ENCODE peak calls at places on chromosomes 1 and 21, in ten cellular contexts. One of them, this sample, is unnamed.

GRCh38 chr1:167893798-167894197 is 20.1 kb downstream of the ADCY10 start:
- DNase-seq in adrenal gland: no peak
- DNase-seq in testis: no peak
- DNase-seq in breast epithelium: no peak
- DNase-seq in HCT116: no peak
- DNase-seq in IMR-90: no peak
- DNase-seq in transverse colon: no peak
- DNase-seq in heart left ventricle: no peak
- DNase-seq in uterus: no peak
- DNase-seq in A549: no peak
- DNase-seq in this sample: no peak

GRCh38 chr1:53061859-53062714 is at the start of gene PODN:
- DNase-seq in uterus: peak; percentile 80
- DNase-seq in adrenal gland: no peak
- DNase-seq in testis: peak; percentile 71
- DNase-seq in A549: no peak
- DNase-seq in heart left ventricle: peak; percentile 73
- DNase-seq in breast epithelium: peak; percentile 51
- DNase-seq in IMR-90: no peak
- DNase-seq in HCT116: no peak
- DNase-seq in transverse colon: no peak
- DNase-seq in this sample: no peak

GRCh38 chr1:85580046-85580411 is 532 bp upstream of the CCN1 start:
- DNase-seq in A549: peak; percentile 57
- DNase-seq in uterus: no peak
- DNase-seq in IMR-90: peak; percentile 83
- DNase-seq in heart left ventricle: peak; percentile 31
- DNase-seq in transverse colon: no peak
- DNase-seq in adrenal gland: no peak
- DNase-seq in breast epithelium: no peak
- DNase-seq in HCT116: no peak
- DNase-seq in testis: peak; percentile 22
- DNase-seq in this sample: no peak

GRCh38 chr1:44672254-44672955 is 1.9 kb downstream of the TMEM53 start:
- DNase-seq in A549: no peak
- DNase-seq in transverse colon: no peak
- DNase-seq in HCT116: no peak
- DNase-seq in uterus: no peak
- DNase-seq in adrenal gland: peak; percentile 59
- DNase-seq in breast epithelium: peak; percentile 49
- DNase-seq in heart left ventricle: peak; percentile 50
- DNase-seq in IMR-90: peak; percentile 44
- DNase-seq in testis: no peak
- DNase-seq in this sample: no peak

GRCh38 chr1:118110580-118110979 is 74.4 kb downstream of the SPAG17 start:
- DNase-seq in IMR-90: no peak
- DNase-seq in testis: no peak
- DNase-seq in HCT116: no peak
- DNase-seq in transverse colon: no peak
- DNase-seq in heart left ventricle: no peak
- DNase-seq in breast epithelium: no peak
- DNase-seq in uterus: no peak
- DNase-seq in adrenal gland: no peak
- DNase-seq in A549: no peak
- DNase-seq in this sample: no peak

GRCh38 chr1:108068141-108068540 is 103.2 kb upstream of the VAV3 start:
- DNase-seq in uterus: no peak
- DNase-seq in testis: no peak
- DNase-seq in heart left ventricle: no peak
- DNase-seq in breast epithelium: no peak
- DNase-seq in transverse colon: no peak
- DNase-seq in A549: no peak
- DNase-seq in HCT116: no peak
- DNase-seq in IMR-90: no peak
- DNase-seq in adrenal gland: no peak
- DNase-seq in this sample: no peak

GRCh38 chr1:32981003-32981909 is 16.6 kb upstream of the RNF19B start:
- DNase-seq in testis: peak; percentile 27
- DNase-seq in HCT116: no peak
- DNase-seq in IMR-90: peak; percentile 94
- DNase-seq in breast epithelium: no peak
- DNase-seq in uterus: no peak
- DNase-seq in transverse colon: peak; percentile 76
- DNase-seq in adrenal gland: peak; percentile 69
- DNase-seq in heart left ventricle: peak; percentile 64
- DNase-seq in A549: peak; percentile 91
- DNase-seq in this sample: no peak

GRCh38 chr1:27656157-27656893 is 15.7 kb downstream of the IFI6 start:
- DNase-seq in heart left ventricle: peak; percentile 80
- DNase-seq in testis: peak; percentile 57
- DNase-seq in A549: no peak
- DNase-seq in HCT116: no peak
- DNase-seq in breast epithelium: no peak
- DNase-seq in transverse colon: peak; percentile 49
- DNase-seq in uterus: peak; percentile 37
- DNase-seq in adrenal gland: peak; percentile 76
- DNase-seq in IMR-90: peak; percentile 77
- DNase-seq in this sample: no peak

GRCh38 chr21:33820371-33820770 is 95.2 kb downstream of the ATP5PO start:
- DNase-seq in heart left ventricle: no peak
- DNase-seq in HCT116: no peak
- DNase-seq in A549: no peak
- DNase-seq in transverse colon: no peak
- DNase-seq in breast epithelium: no peak
- DNase-seq in testis: no peak
- DNase-seq in IMR-90: no peak
- DNase-seq in uterus: no peak
- DNase-seq in adrenal gland: no peak
- DNase-seq in this sample: no peak

GRCh38 chr21:33817663-33818433 is 97.8 kb downstream of the ATP5PO start:
- DNase-seq in A549: no peak
- DNase-seq in testis: peak; percentile 65
- DNase-seq in transverse colon: no peak
- DNase-seq in adrenal gland: no peak
- DNase-seq in breast epithelium: no peak
- DNase-seq in HCT116: no peak
- DNase-seq in uterus: no peak
- DNase-seq in IMR-90: no peak
- DNase-seq in heart left ventricle: no peak
- DNase-seq in this sample: peak; percentile 90

GRCh38 chr21:33824156-33824941 is 91.3 kb downstream of the ATP5PO start:
- DNase-seq in transverse colon: no peak
- DNase-seq in uterus: no peak
- DNase-seq in HCT116: no peak
- DNase-seq in heart left ventricle: no peak
- DNase-seq in adrenal gland: no peak
- DNase-seq in testis: no peak
- DNase-seq in A549: no peak
- DNase-seq in IMR-90: no peak
- DNase-seq in breast epithelium: no peak
- DNase-seq in this sample: no peak

GRCh38 chr21:33825419-33825818 is 90.2 kb downstream of the ATP5PO start:
- DNase-seq in breast epithelium: no peak
- DNase-seq in transverse colon: no peak
- DNase-seq in adrenal gland: no peak
- DNase-seq in heart left ventricle: no peak
- DNase-seq in testis: no peak
- DNase-seq in HCT116: no peak
- DNase-seq in uterus: no peak
- DNase-seq in A549: no peak
- DNase-seq in IMR-90: no peak
- DNase-seq in this sample: no peak

DNA sequence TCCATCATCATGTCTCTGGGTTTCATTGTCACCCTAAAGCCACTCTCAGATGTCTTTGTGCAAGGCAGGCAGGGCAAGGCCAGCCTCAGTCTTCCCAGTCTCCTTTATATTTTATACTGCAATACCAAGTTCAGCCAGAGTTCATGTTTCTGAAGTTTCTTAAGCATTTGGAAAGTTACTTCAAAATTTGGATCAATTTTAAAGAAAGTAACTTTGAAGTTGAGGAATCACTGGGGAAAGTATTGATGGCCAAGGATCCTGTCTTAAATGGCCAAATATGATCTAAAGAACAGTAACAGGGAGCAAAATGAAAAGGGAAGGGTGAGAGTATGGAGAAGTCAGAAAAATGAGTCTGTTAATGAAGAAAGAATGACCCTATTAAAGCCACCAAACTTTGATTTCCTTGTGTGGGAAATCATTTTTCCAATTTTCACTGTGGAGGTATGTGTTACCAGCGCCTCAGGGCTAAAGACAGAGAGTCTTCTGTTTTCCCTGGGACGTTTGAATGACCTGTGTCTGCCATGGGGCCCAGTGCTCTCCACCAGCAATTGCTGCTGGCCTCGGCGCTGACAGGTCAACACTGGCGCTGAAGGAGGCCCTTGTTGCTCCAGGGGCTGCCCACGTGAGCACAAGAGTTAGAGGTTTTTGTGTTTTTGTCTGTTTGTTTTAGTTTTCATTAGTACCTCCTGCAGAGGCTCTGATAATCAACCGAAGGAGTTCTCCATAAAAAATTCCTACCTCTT is 93.9 kb downstream of the ATP5PO start:
- DNase-seq in heart left ventricle: no peak
- DNase-seq in IMR-90: no peak
- DNase-seq in testis: no peak
- DNase-seq in HCT116: no peak
- DNase-seq in adrenal gland: no peak
- DNase-seq in uterus: no peak
- DNase-seq in breast epithelium: no peak
- DNase-seq in A549: no peak
- DNase-seq in transverse colon: no peak
- DNase-seq in this sample: no peak
- TF ChIP-seq POLR2A in heart left ventricle: no peak
- TF ChIP-seq POLR2A in IMR-90: no peak
- TF ChIP-seq POLR2A in testis: no peak
- TF ChIP-seq POLR2A in HCT116: no peak
- TF ChIP-seq POLR2A in adrenal gland: no peak
- TF ChIP-seq POLR2A in uterus: no peak
- TF ChIP-seq POLR2A in breast epithelium: no peak
- TF ChIP-seq POLR2A in A549: no peak
- TF ChIP-seq POLR2A in transverse colon: no peak
- TF ChIP-seq POLR2A in this sample: no peak

GRCh38 chr1:35883681-35884155 is 709 bp downstream of the AGO1 start:
- DNase-seq in heart left ventricle: peak; percentile 62
- DNase-seq in HCT116: no peak
- DNase-seq in breast epithelium: no peak
- DNase-seq in transverse colon: peak; percentile 62
- DNase-seq in IMR-90: peak; percentile 16
- DNase-seq in testis: peak; percentile 57
- DNase-seq in uterus: peak; percentile 62
- DNase-seq in A549: peak; percentile 16
- DNase-seq in adrenal gland: peak; percentile 61
- DNase-seq in this sample: peak; percentile 38

GRCh38 chr1:35884934-35885333 is 1.9 kb downstream of the AGO1 start:
- DNase-seq in transverse colon: no peak
- DNase-seq in adrenal gland: no peak
- DNase-seq in HCT116: no peak
- DNase-seq in breast epithelium: no peak
- DNase-seq in testis: no peak
- DNase-seq in heart left ventricle: no peak
- DNase-seq in uterus: no peak
- DNase-seq in IMR-90: no peak
- DNase-seq in A549: no peak
- DNase-seq in this sample: peak; percentile 10

GRCh38 chr1:35881850-35882273 is 1.1 kb upstream of the AGO1 start:
- DNase-seq in HCT116: no peak
- DNase-seq in uterus: no peak
- DNase-seq in heart left ventricle: no peak
- DNase-seq in IMR-90: peak; percentile 7
- DNase-seq in testis: no peak
- DNase-seq in transverse colon: no peak
- DNase-seq in breast epithelium: no peak
- DNase-seq in adrenal gland: no peak
- DNase-seq in A549: no peak
- DNase-seq in this sample: peak; percentile 28

GRCh38 chr1:35882586-35882944 is 444 bp upstream of the AGO1 start:
- DNase-seq in testis: no peak
- DNase-seq in HCT116: no peak
- DNase-seq in IMR-90: no peak
- DNase-seq in adrenal gland: peak; percentile 17
- DNase-seq in breast epithelium: no peak
- DNase-seq in transverse colon: no peak
- DNase-seq in heart left ventricle: no peak
- DNase-seq in A549: no peak
- DNase-seq in uterus: no peak
- DNase-seq in this sample: peak; percentile 49

GRCh38 chr1:35882945-35883680 is at the start of gene AGO1:
- DNase-seq in breast epithelium: peak; percentile 93
- DNase-seq in adrenal gland: peak; percentile 96
- DNase-seq in HCT116: peak; percentile 82
- DNase-seq in testis: peak; percentile 94
- DNase-seq in uterus: peak; percentile 95
- DNase-seq in heart left ventricle: peak; percentile 95
- DNase-seq in IMR-90: peak; percentile 89
- DNase-seq in transverse colon: peak; percentile 96
- DNase-seq in A549: peak; percentile 90
- DNase-seq in this sample: peak; percentile 98
- TF ChIP-seq POLR2A in breast epithelium: no peak
- TF ChIP-seq POLR2A in adrenal gland: peak; percentile 60
- TF ChIP-seq POLR2A in HCT116: peak; percentile 76
- TF ChIP-seq POLR2A in testis: no peak
- TF ChIP-seq POLR2A in uterus: peak; percentile 73
- TF ChIP-seq POLR2A in heart left ventricle: peak; percentile 92
- TF ChIP-seq POLR2A in IMR-90: no peak
- TF ChIP-seq POLR2A in transverse colon: peak; percentile 67
- TF ChIP-seq POLR2A in A549: peak; percentile 74
- TF ChIP-seq POLR2A in this sample: peak; percentile 57

DNA sequence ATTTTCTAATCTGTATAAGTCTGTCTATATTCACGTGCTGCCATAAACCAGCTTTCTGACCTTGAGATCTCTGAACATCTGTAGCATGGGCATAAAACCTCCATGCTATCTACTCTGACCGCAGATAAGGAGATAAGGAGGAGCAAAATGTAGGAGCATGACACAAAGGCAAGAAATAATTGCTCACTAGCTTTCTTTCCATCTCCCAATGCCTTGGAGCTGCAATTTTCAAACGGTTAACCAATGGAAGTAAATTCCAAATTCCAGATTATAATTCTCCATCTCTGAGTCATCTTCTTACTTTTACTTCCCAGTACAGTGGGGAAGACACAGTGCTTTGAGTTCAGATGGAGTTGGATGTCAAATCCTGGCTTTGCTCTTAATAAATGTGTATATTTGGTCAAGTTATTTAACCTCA is 41.6 kb downstream of the CD58 start:
- DNase-seq in HCT116: no peak
- DNase-seq in adrenal gland: no peak
- DNase-seq in breast epithelium: no peak
- DNase-seq in transverse colon: no peak
- DNase-seq in heart left ventricle: no peak
- DNase-seq in uterus: no peak
- DNase-seq in testis: no peak
- DNase-seq in IMR-90: peak; percentile 20
- DNase-seq in A549: no peak
- DNase-seq in this sample: peak; percentile 17
- TF ChIP-seq POLR2A in HCT116: no peak
- TF ChIP-seq POLR2A in adrenal gland: no peak
- TF ChIP-seq POLR2A in breast epithelium: no peak
- TF ChIP-seq POLR2A in transverse colon: no peak
- TF ChIP-seq POLR2A in heart left ventricle: no peak
- TF ChIP-seq POLR2A in uterus: no peak
- TF ChIP-seq POLR2A in testis: no peak
- TF ChIP-seq POLR2A in IMR-90: no peak
- TF ChIP-seq POLR2A in A549: no peak
- TF ChIP-seq POLR2A in this sample: no peak

DNA sequence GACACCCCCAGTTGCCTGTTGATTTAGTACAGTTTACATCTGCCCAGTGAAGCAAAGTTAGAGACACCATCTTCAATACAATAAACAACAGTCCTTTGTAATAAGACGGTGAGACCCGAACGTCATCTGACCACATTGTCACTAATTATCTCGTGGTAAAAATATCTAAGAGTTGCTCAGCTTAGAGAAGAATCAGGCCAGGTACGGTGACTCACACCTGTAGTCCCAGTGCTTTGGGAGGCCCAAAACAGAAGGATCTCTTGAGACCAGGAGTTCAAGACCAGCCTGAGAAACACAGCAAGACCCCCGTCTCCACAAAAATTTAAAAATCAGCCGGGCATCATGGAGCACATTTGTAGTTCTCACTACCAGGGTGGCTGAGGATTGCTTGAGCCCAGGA is 53.5 kb downstream of the CD34 start:
- DNase-seq in testis: no peak
- DNase-seq in adrenal gland: no peak
- DNase-seq in IMR-90: no peak
- DNase-seq in heart left ventricle: no peak
- DNase-seq in HCT116: no peak
- DNase-seq in transverse colon: no peak
- DNase-seq in A549: no peak
- DNase-seq in uterus: no peak
- DNase-seq in breast epithelium: no peak
- DNase-seq in this sample: no peak
- TF ChIP-seq POLR2A in testis: no peak
- TF ChIP-seq POLR2A in adrenal gland: no peak
- TF ChIP-seq POLR2A in IMR-90: no peak
- TF ChIP-seq POLR2A in heart left ventricle: no peak
- TF ChIP-seq POLR2A in HCT116: no peak
- TF ChIP-seq POLR2A in transverse colon: no peak
- TF ChIP-seq POLR2A in A549: no peak
- TF ChIP-seq POLR2A in uterus: no peak
- TF ChIP-seq POLR2A in breast epithelium: no peak
- TF ChIP-seq POLR2A in this sample: no peak